ENCODE peak calls at places on chromosomes 6 and 20, in eight cellular contexts. J is upper lobe of left lung, L is A549, D is transverse colon, C is tibial nerve, S is esophagus squamous epithelium, H is adrenal gland, U is testis. V is an unnamed sample.

GRCh38 chr6:156780962-156781705 is 4.0 kb downstream of the ARID1B start:
- DNase-seq in U (no peak), H (no peak), J (no peak), C (no peak), L (no peak), D (no peak), S (no peak), V (no peak)

GRCh38 chr6:18585032-18585573 is 198.0 kb downstream of the RNF144B start:
- DNase-seq in U (no peak), L (no peak), H (peak; percentile 17), J (peak; percentile 67), D (peak; percentile 60), S (no peak), C (no peak), V (peak; percentile 77)

GRCh38 chr6:142886431-142887170 is 58.4 kb downstream of the HIVEP2 start:
- DNase-seq in H (no peak), U (no peak), C (no peak), D (no peak), S (no peak), J (no peak), L (no peak), V (no peak)

GRCh38 chr20:34859367-34859766 is 13.3 kb downstream of the GGT7 start:
- DNase-seq in L (no peak), C (no peak), U (no peak), D (no peak), J (no peak), S (no peak), H (no peak), V (no peak)

GRCh38 chr20:831251-831650 is 2.3 kb upstream of the FAM110A start:
- DNase-seq in H (no peak), U (no peak), J (no peak), L (no peak), C (no peak), D (no peak), S (no peak), V (no peak)

GRCh38 chr20:43824699-43825402 is 89.8 kb upstream of the TOX2 start:
- DNase-seq in J (no peak), H (no peak), S (no peak), C (no peak), U (no peak), D (no peak), L (no peak), V (no peak)

GRCh38 chr6:16982827-16983226 is 119.0 kb upstream of the STMND1 start:
- DNase-seq in S (no peak), U (no peak), L (no peak), C (no peak), J (no peak), H (no peak), D (no peak), V (no peak)

GRCh38 chr6:146389740-146390139 is 153.9 kb upstream of the RAB32 start:
- DNase-seq in C (no peak), S (no peak), H (no peak), D (no peak), L (no peak), U (no peak), J (no peak), V (no peak)

GRCh38 chr6:127879685-127880084 is 21.2 kb downstream of the THEMIS start:
- DNase-seq in J (no peak), H (no peak), D (no peak), L (no peak), C (no peak), S (no peak), U (peak; percentile 20), V (peak; percentile 8)

GRCh38 chr6:134363323-134364039 is 45.6 kb upstream of the SGK1 start:
- DNase-seq in D (no peak), J (no peak), S (no peak), U (no peak), L (peak; percentile 79), C (no peak), H (peak; percentile 36), V (no peak)

GRCh38 chr6:143743256-143744166 is 65.7 kb downstream of the PHACTR2 start:
- DNase-seq in H (no peak), U (peak; percentile 52), S (no peak), D (peak; percentile 42), L (no peak), J (no peak), C (no peak), V (peak; percentile 65)

GRCh38 chr20:17556842-17557674 is 12.8 kb upstream of the DSTN start:
- DNase-seq in D (peak; percentile 73), S (no peak), H (peak; percentile 80), U (no peak), L (no peak), J (peak; percentile 76), C (peak; percentile 47), V (peak; percentile 98)

GRCh38 chr6:166598441-166599138 is 12.1 kb upstream of the RAMACL start:
- DNase-seq in U (no peak), L (no peak), J (peak; percentile 59), H (no peak), S (no peak), C (no peak), D (no peak), V (peak; percentile 50)

GRCh38 chr6:121645100-121645745 is 209.8 kb downstream of the GJA1 start:
- DNase-seq in H (no peak), S (no peak), J (no peak), D (no peak), U (no peak), L (no peak), C (no peak), V (no peak)

GRCh38 chr6:70586114-70586513 is 19.4 kb downstream of the SDHAF4 start:
- DNase-seq in U (no peak), S (no peak), H (no peak), D (no peak), L (no peak), J (no peak), C (no peak), V (no peak)

GRCh38 chr6:74749211-74750142 is 456.4 kb downstream of the COL12A1 start:
- DNase-seq in C (no peak), S (no peak), L (no peak), D (no peak), H (no peak), U (no peak), J (peak; percentile 36), V (no peak)

GRCh38 chr20:51985013-51985415 is 182.7 kb upstream of the SALL4 start:
- DNase-seq in J (no peak), H (no peak), L (peak; percentile 89), D (no peak), U (no peak), S (no peak), C (no peak), V (no peak)

GRCh38 chr20:1204061-1204460 is 807 bp downstream of the C20orf202 start:
- DNase-seq in S (no peak), H (no peak), C (no peak), L (no peak), U (no peak), D (peak; percentile 33), J (no peak), V (no peak)

GRCh38 chr6:149964243-149965190 is 774 bp downstream of the ULBP1 start:
- DNase-seq in U (no peak), C (no peak), H (peak; percentile 21), J (no peak), S (no peak), L (no peak), D (no peak), V (peak; percentile 22)

GRCh38 chr6:27720607-27721580 is 191.3 kb downstream of the OR2B2 start:
- DNase-seq in D (no peak), S (no peak), J (no peak), C (no peak), U (peak; percentile 25), L (peak; percentile 69), H (no peak), V (no peak)

GRCh38 chr6:165106261-165106660 is 203.1 kb downstream of the C6orf118 start:
- DNase-seq in C (no peak), U (no peak), D (no peak), J (no peak), L (no peak), S (no peak), H (no peak), V (no peak)

GRCh38 chr6:82333781-82334180 is 29.8 kb upstream of the TPBG start:
- DNase-seq in L (no peak), J (no peak), S (no peak), D (no peak), U (no peak), C (no peak), H (no peak), V (no peak)

GRCh38 chr6:105174512-105174911 is 5.3 kb downstream of the POPDC3 start:
- DNase-seq in S (no peak), L (no peak), D (no peak), C (no peak), J (no peak), U (no peak), H (no peak), V (no peak)

DNA sequence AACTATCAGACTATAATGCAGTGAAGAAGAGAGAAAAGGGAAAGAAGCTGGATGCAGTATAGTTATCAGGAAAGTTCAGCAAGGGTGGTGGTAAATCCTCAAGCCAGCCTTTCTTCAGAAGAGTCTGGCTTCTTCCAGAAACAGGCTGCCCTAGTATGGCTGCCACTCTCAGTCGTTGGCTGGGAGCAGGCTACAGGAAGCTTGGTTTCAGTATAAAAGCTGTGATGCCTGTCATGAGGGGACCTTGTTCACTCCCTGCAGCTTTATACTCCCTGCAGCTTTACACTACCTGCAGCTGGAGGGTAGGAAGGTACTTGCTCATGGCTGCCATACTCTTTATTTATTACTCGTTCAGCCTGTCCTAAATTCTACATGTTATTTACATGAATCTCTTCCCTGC is 63.3 kb upstream of the ARHGAP18 start:
- DNase-seq in H (no peak), S (no peak), D (no peak), U (no peak), J (no peak), L (no peak), C (no peak), V (no peak)
- TF ChIP-seq POLR2A in H (no peak), S (no peak), D (no peak), U (no peak), J (no peak), L (no peak), C (no peak), V (no peak)

GRCh38 chr6:123333000-123333756 is 303.6 kb downstream of the TRDN start:
- DNase-seq in D (no peak), H (no peak), L (no peak), C (no peak), J (no peak), S (no peak), U (no peak), V (no peak)
- H3K9me3 ChIP-seq in D (no peaks in the 10 kb centered on the region), H (no peaks in the 10 kb centered on the region), L (no peaks in the 10 kb centered on the region), C (no peaks in the 10 kb centered on the region), J (no peaks in the 10 kb centered on the region), S (no peaks in the 10 kb centered on the region), U (no peaks in the 10 kb centered on the region), V (no peaks in the 10 kb centered on the region)

GRCh38 chr20:31587545-31588389 is 17.3 kb upstream of the ID1 start:
- DNase-seq in U (no peak), L (no peak), S (no peak), D (peak; percentile 69), H (no peak), J (peak; percentile 61), C (no peak), V (peak; percentile 50)
- TF ChIP-seq POLR2A in U (no peak), L (peak; percentile 2), S (no peak), D (peak; percentile 40), H (no peak), J (no peak), C (peak; percentile 8), V (no peak)

DNA sequence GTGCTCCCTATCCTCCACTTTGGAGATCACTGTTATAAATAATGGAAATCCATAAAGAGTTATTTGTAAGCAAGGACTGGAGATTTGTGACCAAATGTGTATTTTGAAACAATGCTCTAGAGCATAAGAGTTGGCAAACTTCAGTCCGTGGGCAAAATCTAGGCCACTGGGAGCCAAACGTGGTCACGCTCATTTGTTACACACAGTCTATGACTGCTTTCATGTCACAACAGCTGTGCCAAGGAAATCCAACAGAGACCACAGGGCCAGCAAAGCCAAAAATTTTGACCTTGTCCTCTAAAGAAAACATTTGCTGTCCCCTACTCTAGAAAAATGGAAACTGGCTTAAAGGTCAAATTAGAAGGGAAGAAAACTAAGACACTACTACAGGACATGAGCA is 7.9 kb downstream of the ZNF334 start:
- DNase-seq in H (no peak), U (no peak), S (no peak), D (no peak), L (no peak), C (no peak), J (no peak), V (no peak)
- H3K9me3 ChIP-seq in H (no peaks in the 10 kb centered on the region), U (no peaks in the 10 kb centered on the region), S (peaks cover 23% of the 10 kb centered on the region), D (peaks cover 28% of the 10 kb centered on the region), L (peaks cover 41% of the 10 kb centered on the region), C (no peaks in the 10 kb centered on the region), J (peaks cover 34% of the 10 kb centered on the region), V (no peaks in the 10 kb centered on the region)

V was measured in thyroid gland.